ENCODE peak calls at places on chromosomes 5 and 9, in ten cellular contexts. E, C, D, T, Z, X, U, S, A and Q are unnamed samples.

GRCh38 chr9:114356792-114357191 is 27.1 kb downstream of the ORM2 start:
- DNase-seq in C (no peak), S (no peak), D (no peak), X (no peak), U (no peak), E (no peak), T (no peak), Z (no peak), A (no peak), Q (no peak)

GRCh38 chr5:151474799-151475198 is 27.4 kb downstream of the SLC36A1 start:
- DNase-seq in E (no peak), T (no peak), Z (no peak), U (no peak), X (no peak), S (no peak), D (no peak), A (no peak), C (no peak), Q (no peak)

GRCh38 chr9:78614892-78615291 is 318.0 kb downstream of the PSAT1 start:
- DNase-seq in A (no peak), D (no peak), E (no peak), C (no peak), T (no peak), X (no peak), Z (no peak), S (no peak), U (no peak), Q (no peak)

GRCh38 chr9:18438951-18439350 is 35.0 kb upstream of the ADAMTSL1 start:
- DNase-seq in E (no peak), Z (no peak), U (no peak), X (no peak), C (no peak), D (no peak), A (no peak), T (no peak), S (no peak), Q (no peak)

GRCh38 chr5:59685806-59686205 is 207.7 kb downstream of the PDE4D start:
- DNase-seq in D (no peak), C (no peak), Z (no peak), T (no peak), U (no peak), X (no peak), E (no peak), S (no peak), A (no peak), Q (no peak)

GRCh38 chr9:131271506-131271931 is 4.8 kb downstream of the FAM78A start:
- DNase-seq in S (no peak), U (no peak), D (no peak), Z (no peak), X (no peak), T (peak; percentile 20), A (no peak), C (no peak), E (no peak), Q (peak; percentile 65)

GRCh38 chr5:180315762-180316212 is 23.9 kb upstream of the MAPK9 start:
- DNase-seq in T (peak; percentile 55), S (peak; percentile 51), A (no peak), D (peak; percentile 69), C (peak; percentile 90), U (peak; percentile 73), Z (peak; percentile 36), X (peak; percentile 80), E (peak; percentile 75), Q (peak; percentile 63)

GRCh38 chr5:102678267-102679058 is 76.6 kb upstream of the PAM start:
- DNase-seq in U (no peak), X (no peak), C (no peak), T (no peak), Z (no peak), A (no peak), D (no peak), S (no peak), E (no peak), Q (no peak)

GRCh38 chr5:168951341-168951740 is 349.6 kb downstream of the SLIT3 start:
- DNase-seq in T (no peak), Z (no peak), S (no peak), X (no peak), D (no peak), C (no peak), A (no peak), E (no peak), U (no peak), Q (no peak)

GRCh38 chr5:14880688-14881087 is 9.1 kb upstream of the ANKH start:
- DNase-seq in C (no peak), X (no peak), A (no peak), D (no peak), Z (no peak), T (no peak), S (no peak), E (no peak), U (no peak), Q (no peak)

GRCh38 chr5:132235340-132235739 is 7.7 kb upstream of the P4HA2 start:
- DNase-seq in X (no peak), T (no peak), Z (no peak), E (no peak), C (peak; percentile 3), S (no peak), D (no peak), A (no peak), U (no peak), Q (no peak)

GRCh38 chr5:143479394-143479793 is 75.9 kb upstream of the NR3C1 start:
- DNase-seq in Z (no peak), U (no peak), A (no peak), E (no peak), T (no peak), D (no peak), C (no peak), X (no peak), S (no peak), Q (no peak)

GRCh38 chr9:128895556-128895955 is 13.6 kb downstream of the LRRC8A start:
- DNase-seq in C (no peak), E (no peak), T (no peak), U (no peak), Z (no peak), X (no peak), D (no peak), A (peak; percentile 93), S (no peak), Q (no peak)